ENCODE peak calls at places on chromosomes 6 and 20, in five cellular contexts. W, J, H, K and M are unnamed samples.

GRCh38 chr6:86782328-86782727 is 155.0 kb upstream of the HTR1E start:
- DNase-seq in H (no peak), W (no peak), J (no peak), K (no peak), M (no peak)

GRCh38 chr20:7926767-7927166 is 13.5 kb downstream of the HAO1 start:
- DNase-seq in J (peak; percentile 25), H (no peak), W (no peak), K (no peak), M (no peak)

GRCh38 chr20:36463212-36464061 is 77.9 kb upstream of the MYL9 start:
- DNase-seq in W (no peak), H (no peak), J (no peak), K (no peak), M (no peak)

GRCh38 chr6:4280721-4281120 is 145.3 kb upstream of the ECI2 start:
- DNase-seq in K (no peak), H (no peak), W (no peak), J (peak; percentile 91), M (no peak)

GRCh38 chr6:78844899-78845298 is 22.5 kb upstream of the IRAK1BP1 start:
- DNase-seq in K (no peak), H (no peak), W (no peak), J (no peak), M (no peak)

GRCh38 chr6:141956046-141956761 is 176.5 kb upstream of the GJE1 start:
- DNase-seq in W (no peak), J (peak; percentile 37), H (no peak), K (no peak), M (no peak)

GRCh38 chr6:104955927-104956662 is 812 bp upstream of the LIN28B start:
- DNase-seq in J (no peak), H (no peak), W (no peak), K (no peak), M (peak; percentile 79)

GRCh38 chr6:32439708-32440214 is at the start of gene HLA-DRA:
- DNase-seq in H (no peak), J (peak; percentile 66), W (no peak), K (no peak), M (peak; percentile 51)

GRCh38 chr20:258963-259362 is 1.4 kb downstream of the DEFB132 start:
- DNase-seq in K (no peak), H (no peak), W (no peak), J (no peak), M (no peak)

GRCh38 chr6:1321715-1322114 is 9.8 kb downstream of the FOXQ1 start:
- DNase-seq in W (no peak), H (no peak), K (no peak), J (no peak), M (no peak)

GRCh38 chr20:3616250-3616649 is 46.9 kb downstream of the GFRA4 start:
- DNase-seq in H (peak; percentile 42), W (no peak), J (peak; percentile 36), K (no peak), M (no peak)

GRCh38 chr6:70563540-70563939 is 3.2 kb upstream of the SDHAF4 start:
- DNase-seq in W (no peak), K (no peak), J (no peak), H (no peak), M (no peak)

GRCh38 chr6:41586564-41586963 is 40.4 kb downstream of the FOXP4 start:
- DNase-seq in W (no peak), K (no peak), J (no peak), H (no peak), M (no peak)

GRCh38 chr6:215335-216034 is 76.8 kb upstream of the DUSP22 start:
- DNase-seq in J (no peak), K (no peak), H (no peak), W (peak; percentile 35), M (no peak)

GRCh38 chr6:111757342-111757741 is 115.9 kb downstream of the FYN start:
- DNase-seq in W (no peak), H (no peak), K (no peak), J (peak; percentile 54), M (no peak)

GRCh38 chr20:17843246-17844132 is 125.1 kb downstream of the SNX5 start:
- DNase-seq in J (peak; percentile 97), K (peak; percentile 76), W (no peak), H (peak; percentile 54), M (no peak)

GRCh38 chr20:44856847-44857448 is 28.6 kb upstream of the YWHAB start:
- DNase-seq in W (no peak), J (no peak), K (no peak), H (no peak), M (no peak)

GRCh38 chr6:33830635-33831240 is 26.9 kb upstream of the MLN start:
- DNase-seq in K (no peak), H (no peak), J (no peak), W (no peak), M (no peak)

GRCh38 chr6:115838763-115839401 is 221.8 kb downstream of the FRK start:
- DNase-seq in W (no peak), H (no peak), K (no peak), J (no peak), M (peak; percentile 7)

GRCh38 chr20:8153281-8153908 is 21.3 kb downstream of the PLCB1 start:
- DNase-seq in K (no peak), W (no peak), H (no peak), J (no peak), M (no peak)

GRCh38 chr20:9705722-9706476 is 133.0 kb downstream of the PAK5 start:
- DNase-seq in J (no peak), H (no peak), W (no peak), K (no peak), M (no peak)

GRCh38 chr20:9035129-9035528 is 33.8 kb upstream of the PLCB4 start:
- DNase-seq in W (no peak), K (no peak), H (no peak), J (peak; percentile 87), M (no peak)

GRCh38 chr6:154403803-154404202 is 47.2 kb upstream of the IPCEF1 start:
- DNase-seq in J (peak; percentile 48), K (no peak), H (no peak), W (no peak), M (no peak)

GRCh38 chr20:402496-402885 is 5.6 kb upstream of the RBCK1 start:
- DNase-seq in K (no peak), J (no peak), H (no peak), W (no peak), M (no peak)

GRCh38 chr6:108113557-108114519 is 39.3 kb upstream of the OSTM1 start:
- DNase-seq in H (peak; percentile 16), J (peak; percentile 50), W (no peak), K (no peak), M (no peak)

GRCh38 chr6:5113096-5113495 is 28.0 kb downstream of the PPP1R3G start:
- DNase-seq in K (no peak), H (no peak), J (no peak), W (no peak), M (no peak)